ENCODE peak calls at places on chromosomes 12 and 14, in five cellular contexts. Z is A549, T is astrocyte, I is epithelial cell of esophagus, L is right atrium auricular region. S is an unnamed sample.
A peak's percentile ranks its signal among the peaks of the same experiment; 100 is the strongest.

GRCh38 chr12:6230321-6231110 is 30.3 kb downstream of the CD9 start:
- DNase-seq in Z (no peak), T (peak; percentile 59), I (peak; percentile 56), L (no peak), S (no peak)

GRCh38 chr12:43676183-43676813 is 82.3 kb downstream of the PUS7L start:
- DNase-seq in Z (peak; percentile 15), T (no peak), I (peak; percentile 42), L (no peak), S (no peak)

GRCh38 chr12:88996389-88996788 is 355.9 kb downstream of the DUSP6 start:
- DNase-seq in Z (no peak), T (no peak), I (no peak), L (no peak), S (no peak)

GRCh38 chr12:48105321-48105866 is 485 bp downstream of the SENP1 start:
- DNase-seq in Z (peak; percentile 23), T (peak; percentile 12), I (peak; percentile 40), L (no peak), S (no peak)

GRCh38 chr12:65282840-65283239 is 4.4 kb downstream of the MSRB3 start:
- DNase-seq in Z (no peak), T (no peak), I (no peak), L (no peak), S (no peak)

GRCh38 chr12:29889737-29890136 is 106.0 kb upstream of the TMTC1 start:
- DNase-seq in Z (no peak), T (peak; percentile 1), I (peak; percentile 55), L (no peak), S (no peak)

GRCh38 chr14:94081386-94081820 is 293 bp downstream of the IFI27L1 start:
- DNase-seq in Z (no peak), T (no peak), I (peak; percentile 54), L (no peak), S (no peak)

GRCh38 chr14:72128629-72129028 is 196.4 kb downstream of the RGS6 start:
- DNase-seq in Z (no peak), T (no peak), I (no peak), L (no peak), S (no peak)

GRCh38 chr12:7190268-7191055 is 976 bp downstream of the PEX5 start:
- DNase-seq in Z (peak; percentile 7), T (peak; percentile 8), I (peak; percentile 17), L (no peak), S (no peak)

GRCh38 chr12:120720234-120720968 is 5.2 kb upstream of the ACADS start:
- DNase-seq in Z (no peak), T (peak; percentile 60), I (peak; percentile 76), L (no peak), S (no peak)

GRCh38 chr12:11823043-11823442 is 173.6 kb downstream of the ETV6 start:
- DNase-seq in Z (no peak), T (peak; percentile 90), I (no peak), L (no peak), S (no peak)

GRCh38 chr14:92173668-92174067 is 51.9 kb downstream of the CPSF2 start:
- DNase-seq in Z (no peak), T (peak; percentile 26), I (peak; percentile 7), L (no peak), S (no peak)

GRCh38 chr12:57111046-57111698 is at the start of gene STAT6:
- DNase-seq in Z (peak; percentile 67), T (peak; percentile 67), I (peak; percentile 86), L (peak; percentile 85), S (no peak)

GRCh38 chr12:101792046-101792931 is 38.5 kb downstream of the GNPTAB start:
- DNase-seq in Z (no peak), T (no peak), I (no peak), L (no peak), S (peak; percentile 42)

GRCh38 chr12:61504396-61505115 is 755.6 kb upstream of the USP15 start:
- DNase-seq in Z (no peak), T (no peak), I (peak; percentile 53), L (no peak), S (no peak)

GRCh38 chr12:69331846-69332684 is 16.1 kb upstream of the LYZ start:
- DNase-seq in Z (no peak), T (no peak), I (peak; percentile 7), L (no peak), S (no peak)

GRCh38 chr12:11944321-11944720 is 126.4 kb upstream of the BCL2L14 start:
- DNase-seq in Z (no peak), T (peak; percentile 30), I (no peak), L (no peak), S (no peak)

GRCh38 chr12:121805171-121805687 is 1.4 kb downstream of the SETD1B start:
- DNase-seq in Z (no peak), T (no peak), I (no peak), L (no peak), S (no peak)

GRCh38 chr14:99462211-99462610 is 18.4 kb downstream of the SETD3 start:
- DNase-seq in Z (no peak), T (no peak), I (peak; percentile 44), L (no peak), S (no peak)

GRCh38 chr14:76768201-76768656 is 7.0 kb downstream of the VASH1 start:
- DNase-seq in Z (no peak), T (no peak), I (no peak), L (peak; percentile 89), S (no peak)

GRCh38 chr12:92434607-92435025 is 268.2 kb upstream of the PLEKHG7 start:
- DNase-seq in Z (no peak), T (no peak), I (no peak), L (no peak), S (no peak)

GRCh38 chr14:70931008-70931407 is 23.7 kb downstream of the PCNX1 start:
- DNase-seq in Z (no peak), T (peak; percentile 27), I (peak; percentile 54), L (no peak), S (no peak)

GRCh38 chr12:126668961-126669360 is 1598.0 kb upstream of the TMEM132C start:
- DNase-seq in Z (no peak), T (peak; percentile 85), I (no peak), L (no peak), S (no peak)

GRCh38 chr12:126667340-126667739 is 1599.6 kb upstream of the TMEM132C start:
- DNase-seq in Z (no peak), T (peak; percentile 97), I (peak; percentile 54), L (no peak), S (no peak)

GRCh38 chr12:126663304-126664094 is 1598.3 kb downstream of the AACS start:
- DNase-seq in Z (peak; percentile 8), T (no peak), I (peak; percentile 32), L (no peak), S (no peak)

GRCh38 chr12:126668538-126668937 is 1598.4 kb upstream of the TMEM132C start:
- DNase-seq in Z (no peak), T (peak; percentile 99), I (peak; percentile 75), L (no peak), S (no peak)
- H3K4me3 ChIP-seq in Z (no peak overlapping the region), T (peak overlapping the region; percentile 8), I (no peak overlapping the region), L (no peak overlapping the region), S (no peak overlapping the region)

GRCh38 chr14:98186140-98186539 is 1085.9 kb downstream of the BCL11B start:
- DNase-seq in Z (no peak), T (no peak), I (peak; percentile 84), L (no peak), S (no peak)
- H3K4me3 ChIP-seq in Z (no peak overlapping the region), T (no peak overlapping the region), I (no peak overlapping the region), L (no peak overlapping the region), S (no peak overlapping the region)

GRCh38 chr12:1206118-1206734 is 215.2 kb downstream of the ERC1 start:
- DNase-seq in Z (no peak), T (no peak), I (no peak), L (no peak), S (no peak)

GRCh38 chr12:1203735-1204019 is 212.7 kb downstream of the ERC1 start:
- DNase-seq in Z (no peak), T (no peak), I (no peak), L (no peak), S (no peak)

GRCh38 chr12:1205512-1206060 is 214.6 kb downstream of the ERC1 start:
- DNase-seq in Z (no peak), T (peak; percentile 49), I (no peak), L (no peak), S (no peak)

GRCh38 chr12:1207276-1207675 is 216.3 kb downstream of the ERC1 start:
- DNase-seq in Z (no peak), T (no peak), I (no peak), L (no peak), S (no peak)

DNA sequence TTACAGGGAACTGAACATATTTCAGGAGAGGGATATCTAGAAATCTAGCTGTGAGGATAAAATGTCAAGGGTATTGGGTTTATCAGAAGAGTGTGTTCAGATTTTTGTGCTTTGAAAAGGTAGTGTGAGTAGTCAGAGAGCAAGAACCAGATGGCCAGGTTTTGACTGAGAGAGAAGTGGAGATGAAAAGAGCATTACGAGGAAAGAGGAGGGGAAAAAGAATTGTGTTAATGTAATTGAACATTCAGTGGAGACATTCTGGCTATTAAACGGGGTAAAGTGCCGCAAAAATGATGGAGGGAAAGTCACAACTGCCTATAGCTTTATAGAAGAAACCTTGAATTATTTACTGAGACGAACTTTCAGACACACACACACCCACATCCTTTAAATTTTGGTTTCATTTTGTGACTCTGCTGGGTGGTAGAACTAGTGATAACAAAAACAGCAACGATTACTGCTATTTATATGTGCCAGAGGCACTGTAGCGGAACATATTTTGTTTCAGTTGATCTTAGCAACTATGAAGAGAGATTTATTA is 213.6 kb downstream of the ERC1 start:
- DNase-seq in Z (no peak), T (peak; percentile 27), I (no peak), L (no peak), S (no peak)
- H3K4me3 ChIP-seq in Z (no peak overlapping the region), T (peak overlapping the region; percentile 52), I (no peak overlapping the region), L (peak overlapping the region; percentile 27), S (no peak overlapping the region)

GRCh38 chr12:16387919-16388318 is 40.5 kb downstream of the MGST1 start:
- DNase-seq in Z (no peak), T (no peak), I (no peak), L (no peak), S (no peak)
- H3K4me3 ChIP-seq in Z (no peak overlapping the region), T (no peak overlapping the region), I (no peak overlapping the region), L (no peak overlapping the region), S (no peak overlapping the region)